ENCODE peak calls at places on chromosomes 12 and 14, in ten cellular contexts. Q is activated T-cell treated with anti-CD3 and anti-CD28 coated beads, Interleukin-2, amount 50 U/mL, for 72 hours; C is uterus; A is iris pigment epithelial cell; N is EL; R is head of caudate nucleus; Z is amniotic stem cell; K is anterior cingulate cortex; E is ACHN; S is tibial nerve. T is an unnamed sample.

GRCh38 chr12:116314477-116314876 is 37.0 kb upstream of the MED13L start:
- DNase-seq in Q (no peak), C (no peak), A (no peak), N (no peak), R (no peak), Z (no peak), K (no peak), E (no peak), S (no peak), T (no peak)

GRCh38 chr14:76761198-76761848 is at the start of gene VASH1:
- DNase-seq in Q (peak), C (peak), A (peak), N (peak), R (peak), Z (peak), K (peak), E (peak), S (no peak), T (peak)

GRCh38 chr14:92437729-92438280 is 75.8 kb upstream of the RIN3 start:
- DNase-seq in Q (no peak), C (no peak), A (no peak), N (no peak), R (no peak), Z (no peak), K (no peak), E (no peak), S (no peak), T (no peak)

GRCh38 chr12:4177257-4177656 is 96.3 kb upstream of the CCND2 start:
- DNase-seq in Q (no peak), C (no peak), A (no peak), N (no peak), R (no peak), Z (no peak), K (no peak), E (no peak), S (no peak), T (no peak)

GRCh38 chr14:106872619-106873446 is 1346.5 kb downstream of the TMEM121 start:
- DNase-seq in Q (peak), C (peak), A (peak), N (peak), R (no peak), Z (no peak), K (no peak), E (peak), S (no peak), T (no peak)

GRCh38 chr12:132550014-132550802 is 60.2 kb downstream of the LRCOL1 start:
- DNase-seq in Q (no peak), C (no peak), A (peak), N (no peak), R (no peak), Z (no peak), K (no peak), E (no peak), S (no peak), T (peak)

GRCh38 chr14:68808696-68809095 is 15.8 kb upstream of the ZFP36L1 start:
- DNase-seq in Q (no peak), C (no peak), A (no peak), N (no peak), R (no peak), Z (no peak), K (no peak), E (no peak), S (no peak), T (no peak)

GRCh38 chr14:65095633-65096205 is 6.6 kb downstream of the MAX start:
- DNase-seq in Q (no peak), C (peak), A (peak), N (peak), R (no peak), Z (no peak), K (no peak), E (no peak), S (peak), T (peak)

GRCh38 chr12:56487448-56488040 is 417 bp downstream of the GLS2 start:
- DNase-seq in Q (peak), C (peak), A (no peak), N (peak), R (peak), Z (no peak), K (no peak), E (peak), S (no peak), T (peak)

GRCh38 chr12:39145175-39145999 is 240.0 kb upstream of the CPNE8 start:
- DNase-seq in Q (peak), C (peak), A (peak), N (no peak), R (no peak), Z (no peak), K (no peak), E (peak), S (peak), T (no peak)

GRCh38 chr12:53950789-53951576 is 3.7 kb upstream of the HOXC12 start:
- DNase-seq in Q (no peak), C (peak), A (no peak), N (no peak), R (no peak), Z (no peak), K (no peak), E (no peak), S (no peak), T (no peak)

GRCh38 chr14:100587763-100588411 is 670 bp upstream of the BEGAIN start:
- DNase-seq in Q (no peak), C (no peak), A (no peak), N (no peak), R (no peak), Z (no peak), K (no peak), E (no peak), S (no peak), T (no peak)

GRCh38 chr12:50699940-50700339 is 64.0 kb upstream of the ATF1 start:
- DNase-seq in Q (no peak), C (no peak), A (no peak), N (no peak), R (no peak), Z (no peak), K (no peak), E (no peak), S (no peak), T (no peak)

GRCh38 chr12:4120316-4120920 is 153.1 kb upstream of the CCND2 start:
- DNase-seq in Q (no peak), C (no peak), A (no peak), N (no peak), R (no peak), Z (no peak), K (no peak), E (no peak), S (no peak), T (no peak)

GRCh38 chr14:67674480-67675218 is at the start of gene VTI1B:
- DNase-seq in Q (peak), C (peak), A (peak), N (peak), R (peak), Z (peak), K (peak), E (peak), S (peak), T (peak)

GRCh38 chr12:95959107-95959506 is 16.0 kb downstream of the AMDHD1 start:
- DNase-seq in Q (no peak), C (no peak), A (peak), N (peak), R (no peak), Z (no peak), K (no peak), E (peak), S (no peak), T (peak)

GRCh38 chr12:121534495-121535148 is 46.2 kb downstream of the KDM2B start:
- DNase-seq in Q (peak), C (no peak), A (no peak), N (no peak), R (no peak), Z (no peak), K (no peak), E (no peak), S (no peak), T (no peak)

GRCh38 chr12:5434647-5434968 is 2.7 kb downstream of the NTF3 start:
- DNase-seq in Q (no peak), C (no peak), A (no peak), N (no peak), R (no peak), Z (no peak), K (no peak), E (no peak), S (no peak), T (no peak)

GRCh38 chr12:92065018-92065499 is 80.6 kb downstream of the BTG1 start:
- DNase-seq in Q (peak), C (peak), A (peak), N (no peak), R (no peak), Z (no peak), K (no peak), E (no peak), S (no peak), T (no peak)

GRCh38 chr14:105018414-105018813 is 2.5 kb downstream of the CDCA4 start:
- DNase-seq in Q (no peak), C (no peak), A (no peak), N (no peak), R (no peak), Z (no peak), K (no peak), E (no peak), S (no peak), T (no peak)

GRCh38 chr14:55851301-55851700 is 266.9 kb upstream of the PELI2 start:
- DNase-seq in Q (no peak), C (no peak), A (no peak), N (no peak), R (no peak), Z (no peak), K (no peak), E (no peak), S (no peak), T (peak)

GRCh38 chr14:101315802-101316296 is 245.4 kb upstream of the DIO3 start:
- DNase-seq in Q (no peak), C (no peak), A (no peak), N (no peak), R (no peak), Z (no peak), K (no peak), E (no peak), S (no peak), T (no peak)